ENCODE peak calls at places on chromosomes 11 and 22, in eight cellular contexts. E is effector memory CD8-positive, alpha-beta T cell; F is posterior vena cava; K is nephron progenitor cell; R is GM23338; G is choroid plexus epithelial cell; S is CD4-positive, alpha-beta T cell; Y is kidney epithelial cell. V is an unnamed sample.

GRCh38 chr11:8610532-8611116 is 16.6 kb upstream of the STK33 start:
- DNase-seq in E (no peak), F (no peak), K (peak; percentile 39), R (peak; percentile 49), G (peak; percentile 65), S (no peak), Y (peak; percentile 56), V (no peak)

GRCh38 chr22:25485626-25486545 is 78.6 kb upstream of the GRK3 start:
- DNase-seq in E (no peak), F (no peak), K (no peak), R (no peak), G (no peak), S (no peak), Y (no peak), V (no peak)

GRCh38 chr22:37469416-37470086 is 16.6 kb downstream of the MFNG start:
- DNase-seq in E (no peak), F (no peak), K (no peak), R (no peak), G (no peak), S (no peak), Y (no peak), V (no peak)

GRCh38 chr11:78800756-78801155 is 226.1 kb upstream of the NARS2 start:
- DNase-seq in E (no peak), F (no peak), K (no peak), R (no peak), G (no peak), S (no peak), Y (no peak), V (no peak)

GRCh38 chr11:134261626-134262488 is 8.5 kb downstream of the ACAD8 start:
- DNase-seq in E (peak; percentile 14), F (no peak), K (peak; percentile 35), R (peak; percentile 84), G (peak; percentile 45), S (no peak), Y (no peak), V (no peak)

GRCh38 chr11:87028688-87029087 is 9.0 kb upstream of the TMEM135 start:
- DNase-seq in E (no peak), F (no peak), K (no peak), R (no peak), G (no peak), S (no peak), Y (no peak), V (no peak)

GRCh38 chr11:7514099-7514725 is 413 bp downstream of the PPFIBP2 start:
- DNase-seq in E (peak; percentile 4), F (no peak), K (no peak), R (peak; percentile 38), G (no peak), S (no peak), Y (no peak), V (no peak)

GRCh38 chr22:23503736-23504440 is 76.2 kb downstream of the IGLL1 start:
- DNase-seq in E (no peak), F (peak; percentile 71), K (no peak), R (no peak), G (no peak), S (no peak), Y (no peak), V (peak; percentile 57)

GRCh38 chr11:70204466-70204799 is 1.3 kb downstream of the FADD start:
- DNase-seq in E (no peak), F (no peak), K (no peak), R (no peak), G (no peak), S (no peak), Y (no peak), V (peak; percentile 58)

GRCh38 chr22:25722223-25723015 is 19.6 kb upstream of the MYO18B start:
- DNase-seq in E (no peak), F (no peak), K (no peak), R (no peak), G (no peak), S (no peak), Y (no peak), V (no peak)

GRCh38 chr22:25399649-25400151 is 164.8 kb upstream of the GRK3 start:
- DNase-seq in E (no peak), F (peak; percentile 38), K (no peak), R (no peak), G (no peak), S (no peak), Y (no peak), V (no peak)

GRCh38 chr11:118572914-118573550 is 823 bp downstream of the ARCN1 start:
- DNase-seq in E (peak; percentile 12), F (no peak), K (no peak), R (peak; percentile 12), G (peak; percentile 66), S (no peak), Y (peak; percentile 5), V (no peak)

GRCh38 chr22:43289976-43290663 is 53.1 kb downstream of the SCUBE1 start:
- DNase-seq in E (no peak), F (no peak), K (no peak), R (no peak), G (peak; percentile 72), S (no peak), Y (no peak), V (peak; percentile 86)

GRCh38 chr11:126888126-126888712 is 112.4 kb downstream of the KIRREL3 start:
- DNase-seq in E (no peak), F (no peak), K (no peak), R (no peak), G (no peak), S (no peak), Y (no peak), V (no peak)

GRCh38 chr11:130602700-130603584 is 154.5 kb downstream of the ADAMTS15 start:
- DNase-seq in E (no peak), F (no peak), K (no peak), R (no peak), G (no peak), S (no peak), Y (no peak), V (no peak)

GRCh38 chr22:24176630-24177029 is 4.7 kb upstream of the SUSD2 start:
- DNase-seq in E (no peak), F (no peak), K (no peak), R (no peak), G (no peak), S (no peak), Y (no peak), V (no peak)

GRCh38 chr11:46736615-46737014 is 17.6 kb downstream of the F2 start:
- DNase-seq in E (no peak), F (no peak), K (no peak), R (no peak), G (no peak), S (no peak), Y (no peak), V (no peak)

GRCh38 chr11:108788565-108789199 is 123.8 kb downstream of the DDX10 start:
- DNase-seq in E (no peak), F (no peak), K (no peak), R (peak; percentile 75), G (peak; percentile 77), S (no peak), Y (no peak), V (no peak)

GRCh38 chr22:37178350-37179125 is 9.5 kb downstream of the C1QTNF6 start:
- DNase-seq in E (no peak), F (peak; percentile 70), K (no peak), R (no peak), G (peak; percentile 51), S (no peak), Y (no peak), V (peak; percentile 65)

GRCh38 chr11:112172362-112172994 is 2.8 kb upstream of the BCO2 start:
- DNase-seq in E (no peak), F (no peak), K (no peak), R (no peak), G (no peak), S (no peak), Y (no peak), V (no peak)

GRCh38 chr22:37431811-37432707 is 4.8 kb upstream of the ELFN2 start:
- DNase-seq in E (no peak), F (no peak), K (no peak), R (no peak), G (peak; percentile 98), S (no peak), Y (peak; percentile 97), V (no peak)

GRCh38 chr11:96753997-96754396 is 364.2 kb downstream of the JRKL start:
- DNase-seq in E (no peak), F (no peak), K (no peak), R (no peak), G (no peak), S (no peak), Y (no peak), V (no peak)

GRCh38 chr11:93481696-93482095 is 61.5 kb downstream of the SMCO4 start:
- DNase-seq in E (no peak), F (peak; percentile 53), K (no peak), R (no peak), G (no peak), S (no peak), Y (no peak), V (no peak)

GRCh38 chr22:45552580-45553332 is 50.1 kb downstream of the FBLN1 start:
- DNase-seq in E (no peak), F (peak; percentile 88), K (peak; percentile 51), R (peak; percentile 73), G (peak; percentile 97), S (no peak), Y (peak; percentile 79), V (peak; percentile 86)

GRCh38 chr22:46560696-46561295 is 23.4 kb upstream of the CELSR1 start:
- DNase-seq in E (no peak), F (no peak), K (no peak), R (no peak), G (no peak), S (no peak), Y (no peak), V (no peak)

GRCh38 chr11:134764367-134764766 is 352.3 kb upstream of the B3GAT1 start:
- DNase-seq in E (no peak), F (no peak), K (no peak), R (no peak), G (no peak), S (no peak), Y (no peak), V (no peak)

GRCh38 chr11:57116654-57117053 is 65.1 kb upstream of the LRRC55 start:
- DNase-seq in E (no peak), F (no peak), K (peak; percentile 44), R (peak; percentile 74), G (peak; percentile 66), S (no peak), Y (no peak), V (no peak)

GRCh38 chr11:45590743-45591142 is 74.7 kb downstream of the CHST1 start:
- DNase-seq in E (no peak), F (peak; percentile 84), K (no peak), R (no peak), G (no peak), S (no peak), Y (no peak), V (no peak)

GRCh38 chr11:86513138-86513537 is 138.5 kb downstream of the CCDC81 start:
- DNase-seq in E (no peak), F (no peak), K (no peak), R (no peak), G (no peak), S (no peak), Y (no peak), V (no peak)